ENCODE peak calls at places on chromosome 6, in seven cellular contexts. One of them, this sample, is unnamed.

GRCh38 chr6:68642977-68643376 is 7.9 kb downstream of the ADGRB3 start:
- DNase-seq in ascending aorta: no peak
- DNase-seq in neuronal stem cell: no peak
- DNase-seq in heart right ventricle: no peak
- DNase-seq in fibroblast of mammary gland: no peak
- DNase-seq in sigmoid colon: no peak
- DNase-seq in AG04450: no peak
- DNase-seq in this sample: no peak

GRCh38 chr6:80932364-80932763 is 820.1 kb downstream of the TENT5A start:
- DNase-seq in ascending aorta: no peak
- DNase-seq in AG04450: peak; percentile 26
- DNase-seq in neuronal stem cell: no peak
- DNase-seq in fibroblast of mammary gland: peak; percentile 65
- DNase-seq in heart right ventricle: no peak
- DNase-seq in sigmoid colon: no peak
- DNase-seq in this sample: peak; percentile 43

GRCh38 chr6:162119349-162119748 is 608.2 kb downstream of the PRKN start:
- DNase-seq in fibroblast of mammary gland: peak; percentile 60
- DNase-seq in heart right ventricle: peak; percentile 17
- DNase-seq in neuronal stem cell: no peak
- DNase-seq in sigmoid colon: no peak
- DNase-seq in AG04450: no peak
- DNase-seq in ascending aorta: no peak
- DNase-seq in this sample: no peak

GRCh38 chr6:36688534-36689075 is 9.0 kb upstream of the RAB44 start:
- DNase-seq in ascending aorta: no peak
- DNase-seq in AG04450: no peak
- DNase-seq in sigmoid colon: no peak
- DNase-seq in neuronal stem cell: no peak
- DNase-seq in heart right ventricle: no peak
- DNase-seq in fibroblast of mammary gland: peak; percentile 46
- DNase-seq in this sample: peak; percentile 67

GRCh38 chr6:4806308-4807190 is 30.3 kb downstream of the CDYL start:
- DNase-seq in sigmoid colon: no peak
- DNase-seq in ascending aorta: no peak
- DNase-seq in neuronal stem cell: no peak
- DNase-seq in AG04450: no peak
- DNase-seq in fibroblast of mammary gland: no peak
- DNase-seq in heart right ventricle: no peak
- DNase-seq in this sample: no peak

GRCh38 chr6:13814938-13815575 is 700 bp upstream of the MCUR1 start:
- DNase-seq in AG04450: no peak
- DNase-seq in neuronal stem cell: no peak
- DNase-seq in ascending aorta: no peak
- DNase-seq in sigmoid colon: no peak
- DNase-seq in fibroblast of mammary gland: peak; percentile 29
- DNase-seq in heart right ventricle: no peak
- DNase-seq in this sample: peak; percentile 12

GRCh38 chr6:125421853-125422252 is 120.1 kb upstream of the HDDC2 start:
- DNase-seq in fibroblast of mammary gland: peak; percentile 7
- DNase-seq in sigmoid colon: no peak
- DNase-seq in neuronal stem cell: peak; percentile 47
- DNase-seq in AG04450: no peak
- DNase-seq in ascending aorta: peak; percentile 79
- DNase-seq in heart right ventricle: peak; percentile 27
- DNase-seq in this sample: peak; percentile 11

GRCh38 chr6:160284575-160284974 is 26.0 kb upstream of the SLC22A2 start:
- DNase-seq in AG04450: no peak
- DNase-seq in ascending aorta: no peak
- DNase-seq in neuronal stem cell: no peak
- DNase-seq in heart right ventricle: no peak
- DNase-seq in fibroblast of mammary gland: no peak
- DNase-seq in sigmoid colon: no peak
- DNase-seq in this sample: no peak

GRCh38 chr6:98695076-98695816 is 139.1 kb upstream of the POU3F2 start:
- DNase-seq in ascending aorta: no peak
- DNase-seq in neuronal stem cell: no peak
- DNase-seq in heart right ventricle: no peak
- DNase-seq in AG04450: no peak
- DNase-seq in sigmoid colon: no peak
- DNase-seq in fibroblast of mammary gland: no peak
- DNase-seq in this sample: no peak

GRCh38 chr6:13914346-13914745 is 10.4 kb upstream of the RNF182 start:
- DNase-seq in fibroblast of mammary gland: peak; percentile 43
- DNase-seq in ascending aorta: no peak
- DNase-seq in neuronal stem cell: no peak
- DNase-seq in sigmoid colon: no peak
- DNase-seq in AG04450: no peak
- DNase-seq in heart right ventricle: no peak
- DNase-seq in this sample: no peak

GRCh38 chr6:137339929-137340559 is 120.9 kb upstream of the IFNGR1 start:
- DNase-seq in sigmoid colon: no peak
- DNase-seq in fibroblast of mammary gland: no peak
- DNase-seq in ascending aorta: no peak
- DNase-seq in AG04450: no peak
- DNase-seq in heart right ventricle: no peak
- DNase-seq in neuronal stem cell: peak; percentile 57
- DNase-seq in this sample: peak; percentile 9
- H3K4me3 ChIP-seq in sigmoid colon: no peak overlapping the region
- H3K4me3 ChIP-seq in fibroblast of mammary gland: no peak overlapping the region
- H3K4me3 ChIP-seq in ascending aorta: no peak overlapping the region
- H3K4me3 ChIP-seq in AG04450: no peak overlapping the region
- H3K4me3 ChIP-seq in heart right ventricle: no peak overlapping the region
- H3K4me3 ChIP-seq in neuronal stem cell: no peak overlapping the region
- H3K4me3 ChIP-seq in this sample: no peak overlapping the region

GRCh38 chr6:150145830-150146229 is 3.0 kb downstream of the PPP1R14C start:
- DNase-seq in sigmoid colon: no peak
- DNase-seq in fibroblast of mammary gland: no peak
- DNase-seq in ascending aorta: no peak
- DNase-seq in AG04450: no peak
- DNase-seq in heart right ventricle: no peak
- DNase-seq in neuronal stem cell: no peak
- DNase-seq in this sample: no peak
- H3K4me3 ChIP-seq in sigmoid colon: no peak overlapping the region
- H3K4me3 ChIP-seq in fibroblast of mammary gland: no peak overlapping the region
- H3K4me3 ChIP-seq in ascending aorta: no peak overlapping the region
- H3K4me3 ChIP-seq in AG04450: no peak overlapping the region
- H3K4me3 ChIP-seq in heart right ventricle: no peak overlapping the region
- H3K4me3 ChIP-seq in neuronal stem cell: no peak overlapping the region
- H3K4me3 ChIP-seq in this sample: no peak overlapping the region

GRCh38 chr6:39313526-39314272 is 520 bp downstream of the KCNK17 start:
- DNase-seq in sigmoid colon: no peak
- DNase-seq in AG04450: no peak
- DNase-seq in fibroblast of mammary gland: no peak
- DNase-seq in ascending aorta: no peak
- DNase-seq in heart right ventricle: no peak
- DNase-seq in neuronal stem cell: peak; percentile 8
- DNase-seq in this sample: no peak

GRCh38 chr6:39312912-39313525 is 1.2 kb downstream of the KCNK17 start:
- DNase-seq in fibroblast of mammary gland: no peak
- DNase-seq in AG04450: no peak
- DNase-seq in ascending aorta: peak; percentile 83
- DNase-seq in sigmoid colon: no peak
- DNase-seq in neuronal stem cell: no peak
- DNase-seq in heart right ventricle: peak; percentile 47
- DNase-seq in this sample: no peak

GRCh38 chr6:39317256-39317655 is 3.0 kb upstream of the KCNK17 start:
- DNase-seq in sigmoid colon: no peak
- DNase-seq in ascending aorta: no peak
- DNase-seq in fibroblast of mammary gland: no peak
- DNase-seq in heart right ventricle: no peak
- DNase-seq in neuronal stem cell: no peak
- DNase-seq in AG04450: no peak
- DNase-seq in this sample: no peak

GRCh38 chr6:39310542-39310941 is 3.7 kb downstream of the KCNK17 start:
- DNase-seq in fibroblast of mammary gland: no peak
- DNase-seq in heart right ventricle: no peak
- DNase-seq in ascending aorta: no peak
- DNase-seq in neuronal stem cell: no peak
- DNase-seq in sigmoid colon: no peak
- DNase-seq in AG04450: no peak
- DNase-seq in this sample: no peak

DNA sequence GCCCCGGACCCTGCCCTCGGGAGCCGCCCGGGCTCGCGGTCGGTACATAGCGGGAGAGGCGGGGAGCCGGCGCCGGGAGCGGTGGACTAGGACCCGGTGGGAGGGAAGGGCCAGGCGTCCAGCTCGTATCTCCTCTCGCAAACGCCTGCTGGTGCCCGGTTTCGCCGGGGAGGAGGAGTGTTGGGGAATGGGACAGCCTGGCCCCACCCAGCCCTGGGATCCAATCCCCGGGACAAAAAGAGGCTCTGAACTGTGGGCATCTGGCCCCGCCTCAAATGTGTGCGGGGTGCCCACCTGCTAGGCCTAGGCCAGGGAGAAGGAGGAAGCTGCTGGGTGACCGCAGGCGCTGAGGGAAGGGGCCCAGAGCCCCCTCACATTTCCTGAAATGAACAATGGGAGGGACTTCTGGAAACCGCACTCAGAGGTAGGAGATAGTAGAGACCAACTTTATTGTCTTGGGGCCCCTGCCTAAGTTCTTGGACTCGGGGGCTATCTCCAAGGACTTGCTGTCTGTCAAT is at the start of gene KCNK17:
- DNase-seq in ascending aorta: no peak
- DNase-seq in AG04450: no peak
- DNase-seq in heart right ventricle: no peak
- DNase-seq in fibroblast of mammary gland: no peak
- DNase-seq in neuronal stem cell: no peak
- DNase-seq in sigmoid colon: no peak
- DNase-seq in this sample: no peak
- H3K4me3 ChIP-seq in ascending aorta: peak within 1 kb of the TSS; percentile 71
- H3K4me3 ChIP-seq in AG04450: no peak within 1 kb of the TSS
- H3K4me3 ChIP-seq in heart right ventricle: peak within 1 kb of the TSS; percentile 23
- H3K4me3 ChIP-seq in fibroblast of mammary gland: no peak within 1 kb of the TSS
- H3K4me3 ChIP-seq in neuronal stem cell: no peak within 1 kb of the TSS
- H3K4me3 ChIP-seq in sigmoid colon: peak within 1 kb of the TSS; percentile 16
- H3K4me3 ChIP-seq in this sample: no peak within 1 kb of the TSS

GRCh38 chr6:10146723-10147451 is 268.0 kb downstream of the TFAP2A start:
- DNase-seq in fibroblast of mammary gland: no peak
- DNase-seq in ascending aorta: no peak
- DNase-seq in heart right ventricle: no peak
- DNase-seq in sigmoid colon: no peak
- DNase-seq in AG04450: no peak
- DNase-seq in neuronal stem cell: peak; percentile 37
- DNase-seq in this sample: peak; percentile 6
- H3K4me3 ChIP-seq in fibroblast of mammary gland: no peak overlapping the region
- H3K4me3 ChIP-seq in ascending aorta: peak overlapping the region; percentile 45
- H3K4me3 ChIP-seq in heart right ventricle: no peak overlapping the region
- H3K4me3 ChIP-seq in sigmoid colon: no peak overlapping the region
- H3K4me3 ChIP-seq in AG04450: no peak overlapping the region
- H3K4me3 ChIP-seq in neuronal stem cell: peak overlapping the region; percentile 9
- H3K4me3 ChIP-seq in this sample: peak overlapping the region; percentile 1

GRCh38 chr6:135266675-135267074 is 85.6 kb downstream of the MYB start:
- DNase-seq in AG04450: no peak
- DNase-seq in ascending aorta: no peak
- DNase-seq in fibroblast of mammary gland: no peak
- DNase-seq in neuronal stem cell: no peak
- DNase-seq in sigmoid colon: no peak
- DNase-seq in heart right ventricle: no peak
- DNase-seq in this sample: no peak

GRCh38 chr6:135268263-135268662 is 87.2 kb downstream of the MYB start:
- DNase-seq in heart right ventricle: no peak
- DNase-seq in neuronal stem cell: no peak
- DNase-seq in AG04450: no peak
- DNase-seq in ascending aorta: no peak
- DNase-seq in fibroblast of mammary gland: no peak
- DNase-seq in sigmoid colon: no peak
- DNase-seq in this sample: no peak

GRCh38 chr6:135265278-135265677 is 84.2 kb downstream of the MYB start:
- DNase-seq in neuronal stem cell: no peak
- DNase-seq in sigmoid colon: no peak
- DNase-seq in fibroblast of mammary gland: no peak
- DNase-seq in ascending aorta: no peak
- DNase-seq in heart right ventricle: no peak
- DNase-seq in AG04450: no peak
- DNase-seq in this sample: no peak

GRCh38 chr6:135268740-135269139 is 87.6 kb downstream of the MYB start:
- DNase-seq in fibroblast of mammary gland: no peak
- DNase-seq in ascending aorta: no peak
- DNase-seq in sigmoid colon: no peak
- DNase-seq in neuronal stem cell: no peak
- DNase-seq in heart right ventricle: no peak
- DNase-seq in AG04450: no peak
- DNase-seq in this sample: no peak

GRCh38 chr6:135267085-135267484 is 86.0 kb downstream of the MYB start:
- DNase-seq in heart right ventricle: no peak
- DNase-seq in AG04450: no peak
- DNase-seq in sigmoid colon: no peak
- DNase-seq in neuronal stem cell: no peak
- DNase-seq in ascending aorta: no peak
- DNase-seq in fibroblast of mammary gland: no peak
- DNase-seq in this sample: no peak
- H3K4me3 ChIP-seq in heart right ventricle: no peak overlapping the region
- H3K4me3 ChIP-seq in AG04450: no peak overlapping the region
- H3K4me3 ChIP-seq in sigmoid colon: no peak overlapping the region
- H3K4me3 ChIP-seq in neuronal stem cell: no peak overlapping the region
- H3K4me3 ChIP-seq in ascending aorta: no peak overlapping the region
- H3K4me3 ChIP-seq in fibroblast of mammary gland: no peak overlapping the region
- H3K4me3 ChIP-seq in this sample: no peak overlapping the region

This sample was measured in fibroblast of the aortic adventitia.